ENCODE peak calls at places on chromosomes 6 and 20, in five cellular contexts. One of them, this sample, is unnamed.

GRCh38 chr6:20620043-20620442 is 85.8 kb downstream of the CDKAL1 start:
- DNase-seq in stomach: no peak
- DNase-seq in sigmoid colon: no peak
- DNase-seq in K562: no peak
- DNase-seq in spleen: no peak
- DNase-seq in this sample: no peak

GRCh38 chr6:163711615-163712568 is 297.4 kb downstream of the QKI start:
- DNase-seq in stomach: no peak
- DNase-seq in sigmoid colon: peak; percentile 88
- DNase-seq in spleen: peak; percentile 90
- DNase-seq in K562: no peak
- DNase-seq in this sample: no peak

GRCh38 chr20:6590891-6591679 is 176.4 kb upstream of the BMP2 start:
- DNase-seq in sigmoid colon: no peak
- DNase-seq in spleen: no peak
- DNase-seq in stomach: no peak
- DNase-seq in K562: no peak
- DNase-seq in this sample: no peak

GRCh38 chr6:97405818-97406409 is 122.9 kb upstream of the MMS22L start:
- DNase-seq in spleen: no peak
- DNase-seq in sigmoid colon: no peak
- DNase-seq in K562: no peak
- DNase-seq in stomach: no peak
- DNase-seq in this sample: no peak

GRCh38 chr20:8842525-8842924 is 226.4 kb upstream of the PLCB4 start:
- DNase-seq in K562: no peak
- DNase-seq in stomach: no peak
- DNase-seq in spleen: no peak
- DNase-seq in sigmoid colon: no peak
- DNase-seq in this sample: peak; percentile 64

GRCh38 chr20:49397525-49397924 is 84.9 kb downstream of the KCNB1 start:
- DNase-seq in stomach: no peak
- DNase-seq in K562: peak; percentile 30
- DNase-seq in sigmoid colon: no peak
- DNase-seq in spleen: no peak
- DNase-seq in this sample: no peak

GRCh38 chr20:35579196-35579595 is 36.4 kb upstream of the SPAG4 start:
- DNase-seq in spleen: no peak
- DNase-seq in K562: no peak
- DNase-seq in stomach: no peak
- DNase-seq in sigmoid colon: no peak
- DNase-seq in this sample: no peak

GRCh38 chr20:47198254-47198671 is 158.2 kb downstream of the ZMYND8 start:
- DNase-seq in stomach: no peak
- DNase-seq in K562: no peak
- DNase-seq in sigmoid colon: no peak
- DNase-seq in spleen: no peak
- DNase-seq in this sample: no peak

GRCh38 chr20:20367681-20368413 is at the start of gene INSM1:
- DNase-seq in K562: no peak
- DNase-seq in sigmoid colon: no peak
- DNase-seq in spleen: no peak
- DNase-seq in stomach: no peak
- DNase-seq in this sample: no peak

GRCh38 chr20:49349678-49350077 is 71.8 kb upstream of the ZNFX1 start:
- DNase-seq in spleen: no peak
- DNase-seq in sigmoid colon: peak; percentile 92
- DNase-seq in K562: no peak
- DNase-seq in stomach: no peak
- DNase-seq in this sample: no peak

GRCh38 chr6:109460161-109460830 is 4.7 kb upstream of the MICAL1 start:
- DNase-seq in stomach: no peak
- DNase-seq in spleen: no peak
- DNase-seq in K562: no peak
- DNase-seq in sigmoid colon: no peak
- DNase-seq in this sample: no peak

GRCh38 chr20:16100767-16101166 is 472.5 kb downstream of the KIF16B start:
- DNase-seq in sigmoid colon: no peak
- DNase-seq in spleen: no peak
- DNase-seq in K562: no peak
- DNase-seq in stomach: no peak
- DNase-seq in this sample: no peak

GRCh38 chr6:125273965-125274364 is 27.8 kb downstream of the HDDC2 start:
- DNase-seq in sigmoid colon: peak; percentile 73
- DNase-seq in stomach: peak; percentile 40
- DNase-seq in K562: no peak
- DNase-seq in spleen: no peak
- DNase-seq in this sample: no peak

GRCh38 chr6:4459032-4459431 is 317.2 kb upstream of the CDYL start:
- DNase-seq in spleen: no peak
- DNase-seq in K562: peak; percentile 32
- DNase-seq in stomach: no peak
- DNase-seq in sigmoid colon: no peak
- DNase-seq in this sample: peak; percentile 84

GRCh38 chr6:166024252-166024651 is 143.4 kb downstream of the TBXT start:
- DNase-seq in K562: no peak
- DNase-seq in sigmoid colon: no peak
- DNase-seq in stomach: no peak
- DNase-seq in spleen: no peak
- DNase-seq in this sample: no peak

GRCh38 chr6:129472239-129472638 is 237.7 kb downstream of the ARHGAP18 start:
- DNase-seq in spleen: no peak
- DNase-seq in stomach: no peak
- DNase-seq in K562: no peak
- DNase-seq in sigmoid colon: no peak
- DNase-seq in this sample: no peak

GRCh38 chr6:129469070-129469662 is 240.8 kb downstream of the ARHGAP18 start:
- DNase-seq in stomach: no peak
- DNase-seq in spleen: no peak
- DNase-seq in K562: no peak
- DNase-seq in sigmoid colon: no peak
- DNase-seq in this sample: no peak
- TF ChIP-seq CTCF in stomach: no peak
- TF ChIP-seq CTCF in spleen: no peak
- TF ChIP-seq CTCF in K562: no peak
- TF ChIP-seq CTCF in sigmoid colon: no peak
- TF ChIP-seq CTCF in this sample: no peak

DNA sequence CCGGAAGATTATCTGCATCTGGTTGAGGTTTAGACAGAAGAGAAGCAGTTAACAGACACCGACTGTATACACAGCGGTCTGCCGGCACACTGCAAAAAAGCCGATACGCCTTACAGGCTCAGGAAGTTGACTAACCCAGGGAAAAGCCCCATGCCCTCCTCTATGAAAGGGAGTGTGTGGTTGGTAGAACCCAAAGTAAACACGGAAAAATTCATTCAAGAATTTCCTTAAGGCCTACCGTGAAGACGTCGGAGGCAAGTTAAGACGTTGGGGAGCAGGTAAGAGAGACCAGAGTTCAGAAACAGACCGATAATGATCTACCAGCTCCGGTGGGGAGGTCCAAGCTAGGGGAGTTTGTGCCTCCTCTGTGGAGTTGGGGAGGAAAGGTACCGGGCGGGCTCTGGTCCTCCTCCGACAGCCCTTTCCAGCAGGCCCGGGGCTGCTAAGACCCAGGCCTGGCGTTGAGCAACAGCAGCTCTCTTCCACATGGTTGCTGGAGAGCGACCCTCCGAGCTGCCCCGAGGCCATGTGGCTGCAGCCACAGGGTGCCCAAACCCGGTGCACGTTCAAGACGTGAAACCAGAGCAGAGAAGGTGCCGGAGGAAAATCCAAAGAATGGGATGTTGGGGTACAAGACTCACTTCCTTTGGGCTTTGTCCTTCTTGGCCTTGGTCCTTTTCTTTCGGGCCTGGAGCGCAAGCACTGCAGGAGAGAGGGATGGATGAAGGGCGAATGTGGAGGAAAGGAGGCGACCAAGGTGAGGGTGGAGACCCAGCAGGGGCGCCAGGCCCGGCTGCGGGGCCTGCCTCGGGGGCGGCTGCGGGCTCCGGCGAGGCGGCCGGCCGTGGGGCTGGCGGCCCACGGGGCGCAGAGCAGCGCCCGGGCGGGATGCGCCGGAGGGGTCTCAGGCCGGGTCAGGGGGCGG is 809 bp downstream of the SRPK1 start:
- DNase-seq in stomach: peak; percentile 56
- DNase-seq in sigmoid colon: peak; percentile 65
- DNase-seq in K562: peak; percentile 47
- DNase-seq in spleen: peak; percentile 82
- DNase-seq in this sample: peak; percentile 89
- TF ChIP-seq POLR2A in stomach: no peak
- TF ChIP-seq POLR2A in sigmoid colon: no peak
- TF ChIP-seq POLR2A in K562: peak; percentile 50
- TF ChIP-seq POLR2A in spleen: no peak
- TF ChIP-seq POLR2A in this sample: no peak

GRCh38 chr20:17438436-17439039 is 92.6 kb downstream of the BFSP1 start:
- DNase-seq in spleen: no peak
- DNase-seq in K562: peak; percentile 13
- DNase-seq in stomach: no peak
- DNase-seq in sigmoid colon: no peak
- DNase-seq in this sample: peak; percentile 91
- TF ChIP-seq POLR2AphosphoS5 in spleen: no peak
- TF ChIP-seq POLR2AphosphoS5 in K562: no peak
- TF ChIP-seq POLR2AphosphoS5 in stomach: no peak
- TF ChIP-seq POLR2AphosphoS5 in sigmoid colon: no peak
- TF ChIP-seq POLR2AphosphoS5 in this sample: no peak

GRCh38 chr6:64280569-64280968 is 645.0 kb downstream of the PHF3 start:
- DNase-seq in sigmoid colon: no peak
- DNase-seq in spleen: no peak
- DNase-seq in K562: no peak
- DNase-seq in stomach: no peak
- DNase-seq in this sample: no peak
- TF ChIP-seq CTCF in sigmoid colon: no peak
- TF ChIP-seq CTCF in spleen: no peak
- TF ChIP-seq CTCF in K562: no peak
- TF ChIP-seq CTCF in stomach: peak; percentile 15
- TF ChIP-seq CTCF in this sample: peak; percentile 37

DNA sequence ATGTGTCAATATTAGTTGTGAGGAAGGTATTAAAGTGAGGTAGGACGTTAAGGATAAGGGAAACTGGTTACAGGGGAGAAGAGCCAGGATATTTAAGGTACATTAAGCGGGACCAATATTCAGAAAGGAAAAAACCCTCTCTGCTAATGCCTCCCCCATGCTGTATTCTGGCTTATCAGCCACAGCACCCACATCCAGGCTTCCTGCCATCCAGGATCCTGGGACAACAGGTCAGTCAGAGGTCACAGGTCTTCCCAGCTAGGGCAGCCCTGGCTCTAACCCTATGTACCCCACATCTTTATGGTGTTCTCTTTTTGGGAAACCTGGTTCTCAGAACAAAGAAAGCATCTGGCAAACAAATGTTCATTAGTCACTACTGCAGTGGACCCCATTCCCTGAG is 5.3 kb downstream of the DDRGK1 start:
- DNase-seq in spleen: no peak
- DNase-seq in stomach: no peak
- DNase-seq in K562: no peak
- DNase-seq in sigmoid colon: no peak
- DNase-seq in this sample: no peak
- TF ChIP-seq POLR2A in spleen: no peak
- TF ChIP-seq POLR2A in stomach: no peak
- TF ChIP-seq POLR2A in K562: no peak
- TF ChIP-seq POLR2A in sigmoid colon: no peak
- TF ChIP-seq POLR2A in this sample: no peak

GRCh38 chr6:113560376-113560775 is 296.8 kb upstream of the MARCKS start:
- DNase-seq in sigmoid colon: no peak
- DNase-seq in K562: no peak
- DNase-seq in spleen: no peak
- DNase-seq in stomach: no peak
- DNase-seq in this sample: no peak

GRCh38 chr6:113560908-113561307 is 296.2 kb upstream of the MARCKS start:
- DNase-seq in spleen: no peak
- DNase-seq in stomach: no peak
- DNase-seq in K562: no peak
- DNase-seq in sigmoid colon: no peak
- DNase-seq in this sample: no peak

GRCh38 chr6:113562248-113562647 is 294.9 kb upstream of the MARCKS start:
- DNase-seq in stomach: no peak
- DNase-seq in K562: no peak
- DNase-seq in sigmoid colon: no peak
- DNase-seq in spleen: no peak
- DNase-seq in this sample: no peak

GRCh38 chr6:113556775-113557174 is 300.4 kb upstream of the MARCKS start:
- DNase-seq in spleen: no peak
- DNase-seq in sigmoid colon: no peak
- DNase-seq in K562: no peak
- DNase-seq in stomach: no peak
- DNase-seq in this sample: no peak

GRCh38 chr6:113558966-113559365 is 298.2 kb upstream of the MARCKS start:
- DNase-seq in K562: no peak
- DNase-seq in stomach: no peak
- DNase-seq in sigmoid colon: no peak
- DNase-seq in spleen: no peak
- DNase-seq in this sample: no peak
- TF ChIP-seq POLR2AphosphoS5 in K562: no peak
- TF ChIP-seq POLR2AphosphoS5 in stomach: no peak
- TF ChIP-seq POLR2AphosphoS5 in sigmoid colon: no peak
- TF ChIP-seq POLR2AphosphoS5 in spleen: no peak
- TF ChIP-seq POLR2AphosphoS5 in this sample: no peak

GRCh38 chr6:82268301-82268846 is 20.8 kb upstream of the IBTK start:
- DNase-seq in sigmoid colon: no peak
- DNase-seq in spleen: no peak
- DNase-seq in stomach: no peak
- DNase-seq in K562: no peak
- DNase-seq in this sample: no peak
- TF ChIP-seq CTCF in sigmoid colon: no peak
- TF ChIP-seq CTCF in spleen: no peak
- TF ChIP-seq CTCF in stomach: no peak
- TF ChIP-seq CTCF in K562: no peak
- TF ChIP-seq CTCF in this sample: no peak

This sample was measured in esophagus muscularis mucosa.